ENCODE peak calls at places on chromosomes 4 and X, in five cellular contexts. E is RWPE1, H is neural crest cell, K is PC-9, O is H9. B is an unnamed sample.

GRCh38 chr4:26235500-26235899 is 85.3 kb upstream of the RBPJ start:
- DNase-seq in O (no peak), H (no peak), K (peak; percentile 58), E (peak; percentile 67), B (no peak)

GRCh38 chrX:154799554-154800348 is 5.5 kb downstream of the MPP1 start:
- DNase-seq in H (peak; percentile 12), K (peak; percentile 56), E (no peak), O (no peak), B (no peak)

GRCh38 chr4:4595252-4595651 is 53.4 kb upstream of the STX18 start:
- DNase-seq in O (no peak), H (no peak), E (no peak), K (no peak), B (no peak)

GRCh38 chrX:135931644-135932487 is 38.4 kb downstream of the SAGE1 start:
- DNase-seq in H (peak; percentile 52), E (peak; percentile 13), K (peak; percentile 43), O (peak; percentile 63), B (peak; percentile 15)

GRCh38 chr4:139865537-139865936 is 199.9 kb downstream of the MGST2 start:
- DNase-seq in O (no peak), K (no peak), E (no peak), H (no peak), B (no peak)

GRCh38 chr4:139728840-139729239 is 63.2 kb downstream of the MGST2 start:
- DNase-seq in E (no peak), K (no peak), H (no peak), O (no peak), B (no peak)

GRCh38 chr4:5874811-5875465 is 17.9 kb downstream of the CRMP1 start:
- DNase-seq in E (peak; percentile 26), O (peak; percentile 71), H (no peak), K (no peak), B (no peak)

GRCh38 chr4:184818216-184818564 is 7.6 kb downstream of the ACSL1 start:
- DNase-seq in K (no peak), H (no peak), E (no peak), O (no peak), B (no peak)

GRCh38 chr4:68864438-68865177 is 48.8 kb downstream of the UGT2B10 start:
- DNase-seq in E (no peak), H (no peak), O (no peak), K (no peak), B (no peak)

GRCh38 chr4:28469886-28470285 is 1609.2 kb downstream of the STIM2 start:
- DNase-seq in E (no peak), K (no peak), H (no peak), O (no peak), B (no peak)

GRCh38 chr4:104591505-104591904 is 96.8 kb upstream of the CXXC4 start:
- DNase-seq in H (peak; percentile 19), E (no peak), O (peak; percentile 84), K (no peak), B (no peak)

DNA sequence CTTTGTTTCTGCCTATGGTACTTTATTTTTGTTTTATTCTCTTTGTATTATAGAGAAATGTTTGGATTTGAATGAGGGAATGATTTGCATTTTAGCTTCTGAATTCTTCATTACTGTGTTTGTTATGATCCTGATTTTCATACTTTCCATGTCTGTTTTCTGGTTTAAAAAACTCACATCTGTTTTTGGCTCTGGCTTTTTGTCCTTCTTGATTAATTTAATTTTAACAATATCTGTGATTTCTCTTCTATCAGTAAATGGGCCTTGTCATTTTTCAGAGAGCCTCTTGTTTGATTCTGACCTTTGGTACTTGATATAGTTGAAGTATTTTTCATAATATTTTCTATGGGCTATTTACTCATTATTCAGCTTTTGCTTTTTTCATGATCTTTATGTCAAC is 341.6 kb upstream of the HAND2 start:
- DNase-seq in H (no peak), E (no peak), K (no peak), O (no peak), B (no peak)
- TF ChIP-seq CTCF in H (no peak), E (no peak), K (no peak), O (no peak), B (no peak)

DNA sequence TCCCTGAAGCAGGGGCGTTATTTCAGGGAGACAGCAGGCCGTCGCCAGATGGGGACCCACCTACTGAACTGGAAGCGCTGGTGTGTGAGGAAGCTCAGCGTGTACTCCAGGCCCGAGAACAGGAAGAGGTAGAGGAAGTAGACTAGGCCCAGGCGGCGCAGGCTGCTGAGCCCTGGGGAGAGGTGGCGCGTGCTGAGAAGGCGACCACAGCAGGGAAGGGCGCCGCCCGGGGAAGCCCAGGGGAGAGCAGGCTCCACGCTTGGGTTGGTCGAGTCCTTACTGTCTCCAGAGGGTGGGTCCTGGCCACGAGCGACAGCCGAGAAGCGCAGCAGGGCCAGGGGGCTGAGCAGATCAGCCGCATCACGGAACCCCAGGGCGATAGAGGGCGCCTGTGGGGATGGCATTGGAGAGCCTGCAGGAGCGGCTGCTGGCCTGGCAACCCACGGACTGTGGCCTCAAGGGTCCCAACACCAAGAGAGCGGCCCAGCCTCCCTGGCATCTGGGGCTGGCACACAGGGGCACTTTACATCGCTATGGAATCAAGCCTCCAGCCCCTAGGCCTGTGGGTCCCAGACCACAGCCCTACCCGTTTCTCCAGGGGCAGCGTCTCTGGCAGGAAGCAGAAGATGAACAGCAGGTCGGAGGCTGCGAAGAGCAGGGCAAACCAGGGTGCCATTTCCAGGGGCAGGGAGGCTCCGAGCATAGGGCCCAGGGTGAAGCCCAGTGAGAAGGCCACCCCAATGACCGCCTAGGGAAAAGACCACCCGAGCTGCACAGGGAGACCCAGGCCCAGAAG is 31.2 kb downstream of the NOP14 start:
- DNase-seq in E (no peak), K (no peak), H (no peak), O (peak; percentile 71), B (peak; percentile 83)
- TF ChIP-seq CTCF in E (no peak), K (no peak), H (no peak), O (peak; percentile 34), B (no peak)

DNA sequence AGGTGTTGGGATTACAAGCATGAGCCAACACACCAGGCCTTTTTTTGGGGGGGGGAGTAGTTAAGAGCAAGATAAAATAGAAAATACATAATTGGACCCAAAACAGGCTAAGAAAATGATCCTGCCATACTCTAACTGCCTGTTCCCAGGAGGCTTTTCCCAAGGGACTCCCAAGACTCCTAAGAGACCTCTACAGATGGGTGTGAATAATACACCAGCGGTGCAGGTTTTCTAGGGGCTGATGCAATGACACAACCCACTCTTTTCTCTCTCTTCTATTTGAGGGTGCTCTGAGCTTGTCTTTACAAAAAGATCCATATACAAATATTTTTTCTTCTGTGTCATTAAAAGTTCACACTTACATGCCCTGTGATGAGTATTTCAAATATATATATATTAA is 116.9 kb downstream of the RASL11B start:
- DNase-seq in K (no peak), O (no peak), E (no peak), H (no peak), B (no peak)
- TF ChIP-seq CTCF in K (no peak), O (peak; percentile 34), E (no peak), H (no peak), B (no peak)

GRCh38 chr4:1044469-1045192 is 33.2 kb downstream of the FGFRL1 start:
- DNase-seq in E (no peak), K (no peak), O (no peak), H (no peak), B (peak; percentile 11)
- TF ChIP-seq CTCF in E (no peak), K (no peak), O (no peak), H (no peak), B (no peak)

GRCh38 chr4:15735531-15735930 is 32.7 kb downstream of the BST1 start:
- DNase-seq in E (no peak), H (no peak), O (no peak), K (no peak), B (no peak)

GRCh38 chr4:15736514-15737050 is 33.7 kb downstream of the BST1 start:
- DNase-seq in E (no peak), O (no peak), K (no peak), H (no peak), B (no peak)

GRCh38 chr4:15738877-15739276 is 36.0 kb downstream of the BST1 start:
- DNase-seq in E (no peak), H (no peak), O (no peak), K (no peak), B (no peak)

GRCh38 chr4:15740764-15741404 is 37.2 kb upstream of the CD38 start:
- DNase-seq in E (no peak), O (no peak), H (no peak), K (no peak), B (no peak)

DNA sequence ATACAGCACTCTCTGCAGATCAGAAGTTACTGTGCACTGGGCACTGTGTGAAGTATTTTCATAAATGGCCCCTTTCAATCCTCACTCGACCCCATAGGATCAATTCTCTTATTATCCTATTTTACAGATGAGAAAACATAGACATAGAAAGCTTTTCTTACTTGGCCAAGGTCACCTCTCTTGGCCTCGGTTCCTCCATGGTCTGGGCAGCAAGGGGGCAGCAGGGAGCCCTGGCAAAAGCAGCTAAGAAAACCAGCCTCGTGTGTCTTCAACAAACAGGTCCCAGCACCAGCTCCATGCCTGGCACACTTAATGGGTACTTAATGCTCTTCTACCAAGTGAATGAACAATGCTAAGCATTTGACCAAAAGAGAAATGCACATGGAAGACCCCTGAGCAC is 34.4 kb downstream of the BST1 start:
- DNase-seq in K (no peak), E (no peak), H (no peak), O (no peak), B (no peak)
- TF ChIP-seq CTCF in K (no peak), E (no peak), H (no peak), O (peak; percentile 31), B (no peak)

GRCh38 chrX:54785901-54786300 is 12.2 kb downstream of the ITIH6 start:
- DNase-seq in H (no peak), O (peak; percentile 40), K (no peak), E (no peak), B (no peak)

GRCh38 chrX:54788446-54788845 is 9.6 kb downstream of the ITIH6 start:
- DNase-seq in H (no peak), O (no peak), E (no peak), K (no peak), B (no peak)

GRCh38 chrX:54786972-54787371 is 11.1 kb downstream of the ITIH6 start:
- DNase-seq in E (peak; percentile 18), K (no peak), O (peak; percentile 46), H (no peak), B (no peak)
- TF ChIP-seq CTCF in E (no peak), K (peak; percentile 51), O (peak; percentile 59), H (peak; percentile 51), B (no peak)

GRCh38 chr4:15976456-15977096 is 13.6 kb upstream of the FGFBP2 start:
- DNase-seq in H (no peak), K (no peak), O (no peak), E (no peak), B (no peak)
- TF ChIP-seq CTCF in H (no peak), K (no peak), O (peak; percentile 31), E (no peak), B (no peak)

B was measured in activated B cell treated with CpG ODN at 0.5 μM for 24 hours.